ENCODE peak calls at places on chromosome 4, in ten cellular contexts. K is testis, M is suprapubic skin, A is A549, W is ovary, H is lower leg skin, S is IMR-90, N is heart left ventricle, Y is breast epithelium, V is GM12891. O is an unnamed sample.

GRCh38 chr4:150127757-150128156 is 49.5 kb downstream of the DCLK2 start:
- DNase-seq in K (no peak), M (no peak), A (no peak), W (no peak), H (no peak), S (peak; percentile 68), N (no peak), Y (no peak), V (no peak), O (no peak)

GRCh38 chr4:132498215-132498614 is 650.9 kb upstream of the PCDH10 start:
- DNase-seq in K (no peak), M (no peak), A (no peak), W (no peak), H (no peak), S (no peak), N (no peak), Y (no peak), V (no peak), O (no peak)

GRCh38 chr4:73593631-73594241 is 26.5 kb downstream of the RASSF6 start:
- DNase-seq in K (no peak), M (no peak), A (no peak), W (no peak), H (no peak), S (peak; percentile 49), N (no peak), Y (no peak), V (no peak), O (peak; percentile 2)

GRCh38 chr4:80610845-80611244 is 275.3 kb downstream of the CFAP299 start:
- DNase-seq in K (no peak), M (no peak), A (no peak), W (no peak), H (no peak), S (peak; percentile 67), N (no peak), Y (no peak), V (no peak), O (no peak)

GRCh38 chr4:28167411-28167810 is 1306.8 kb downstream of the STIM2 start:
- DNase-seq in K (no peak), M (no peak), A (no peak), W (no peak), H (no peak), S (no peak), N (no peak), Y (no peak), V (no peak), O (no peak)

GRCh38 chr4:90718926-90719325 is 591.7 kb downstream of the CCSER1 start:
- DNase-seq in K (no peak), M (no peak), A (no peak), W (no peak), H (no peak), S (no peak), N (no peak), Y (no peak), V (no peak), O (no peak)

GRCh38 chr4:25913056-25913850 is 767 bp upstream of the SMIM20 start:
- DNase-seq in K (peak; percentile 30), M (no peak), A (no peak), W (peak; percentile 64), H (peak; percentile 27), S (peak; percentile 47), N (peak; percentile 41), Y (no peak), V (peak; percentile 25), O (no peak)

GRCh38 chr4:183256756-183257385 is 63.2 kb downstream of the CLDN22 start:
- DNase-seq in K (peak; percentile 71), M (no peak), A (peak; percentile 36), W (peak; percentile 59), H (no peak), S (peak; percentile 54), N (peak; percentile 41), Y (no peak), V (peak; percentile 21), O (peak; percentile 74)

GRCh38 chr4:176981074-176981473 is 188.4 kb upstream of the VEGFC start:
- DNase-seq in K (no peak), M (no peak), A (no peak), W (no peak), H (no peak), S (no peak), N (no peak), Y (no peak), V (no peak), O (no peak)

GRCh38 chr4:182827981-182828677 is 89.1 kb downstream of the DCTD start:
- DNase-seq in K (no peak), M (no peak), A (no peak), W (no peak), H (no peak), S (no peak), N (no peak), Y (no peak), V (no peak), O (no peak)

GRCh38 chr4:5448286-5448685 is 260.1 kb downstream of the EVC2 start:
- DNase-seq in K (no peak), M (peak; percentile 43), A (no peak), W (no peak), H (no peak), S (no peak), N (no peak), Y (no peak), V (no peak), O (no peak)

GRCh38 chr4:37976513-37976912 is 16.3 kb downstream of the PTTG2 start:
- DNase-seq in K (no peak), M (no peak), A (no peak), W (no peak), H (no peak), S (no peak), N (no peak), Y (no peak), V (no peak), O (no peak)

GRCh38 chr4:17111959-17112659 is 213.7 kb upstream of the LDB2 start:
- DNase-seq in K (peak; percentile 58), M (no peak), A (no peak), W (no peak), H (no peak), S (no peak), N (no peak), Y (no peak), V (peak; percentile 2), O (peak; percentile 28)

GRCh38 chr4:48831532-48832015 is 686 bp downstream of the OCIAD1 start:
- DNase-seq in K (no peak), M (no peak), A (no peak), W (no peak), H (no peak), S (peak; percentile 16), N (no peak), Y (no peak), V (no peak), O (no peak)

GRCh38 chr4:37601527-37601926 is 84.6 kb downstream of the RELL1 start:
- DNase-seq in K (peak; percentile 21), M (no peak), A (no peak), W (no peak), H (no peak), S (peak; percentile 56), N (no peak), Y (no peak), V (no peak), O (no peak)

GRCh38 chr4:183727482-183727881 is 68.4 kb downstream of the TRAPPC11 start:
- DNase-seq in K (no peak), M (no peak), A (no peak), W (no peak), H (no peak), S (no peak), N (no peak), Y (no peak), V (no peak), O (no peak)

GRCh38 chr4:117064297-117064696 is 21.1 kb downstream of the TRAM1L1 start:
- DNase-seq in K (no peak), M (no peak), A (no peak), W (no peak), H (no peak), S (peak; percentile 7), N (no peak), Y (no peak), V (no peak), O (no peak)

GRCh38 chr4:56655209-56655626 is 25.9 kb downstream of the HOPX start:
- DNase-seq in K (peak; percentile 51), M (peak; percentile 79), A (no peak), W (peak; percentile 16), H (no peak), S (peak; percentile 12), N (no peak), Y (no peak), V (no peak), O (no peak)

GRCh38 chr4:187307131-187307530 is 583.5 kb upstream of the FAT1 start:
- DNase-seq in K (no peak), M (no peak), A (no peak), W (no peak), H (no peak), S (peak; percentile 48), N (no peak), Y (no peak), V (no peak), O (no peak)

DNA sequence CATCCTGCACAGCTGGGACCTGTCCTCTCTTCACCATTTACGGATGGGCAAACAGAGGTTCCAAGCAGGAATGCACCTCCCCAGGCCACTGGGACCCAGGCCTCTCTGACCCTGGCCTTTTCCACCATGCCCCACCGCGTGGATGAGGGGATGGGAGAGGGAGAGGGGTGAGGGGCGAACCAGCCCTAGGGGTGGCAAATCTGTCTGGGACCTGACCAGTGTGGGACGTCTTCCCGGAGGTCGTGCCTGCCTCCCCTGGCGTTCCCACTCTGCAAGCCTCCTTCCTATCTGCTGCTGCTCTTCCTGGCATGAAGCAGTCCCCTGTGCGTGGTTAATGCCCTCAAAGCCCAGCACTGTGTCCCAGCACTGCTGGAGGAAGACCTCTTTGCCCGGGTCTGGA is 35.9 kb downstream of the ABLIM2 start:
- DNase-seq in K (no peak), M (no peak), A (no peak), W (no peak), H (no peak), S (no peak), N (no peak), Y (no peak), V (no peak), O (no peak)
- TF ChIP-seq POLR2A in K (no peak), M (no peak), A (no peak), W (no peak), H (no peak), S (no peak), N (no peak), Y (no peak), V (no peak), O (no peak)

GRCh38 chr4:124275-125081 is at the start of gene ZNF718:
- DNase-seq in K (peak; percentile 98), M (peak; percentile 96), A (peak; percentile 89), W (peak; percentile 92), H (peak; percentile 94), S (peak; percentile 97), N (peak; percentile 95), Y (peak; percentile 95), V (peak; percentile 76), O (peak; percentile 86)
- TF ChIP-seq POLR2A in K (peak; percentile 41), M (peak; percentile 55), A (peak; percentile 33), W (peak; percentile 65), H (no peak), S (peak; percentile 79), N (peak; percentile 70), Y (peak; percentile 59), V (peak; percentile 95), O (peak; percentile 91)

GRCh38 chr4:127624176-127624575 is 8.6 kb upstream of the INTU start:
- DNase-seq in K (no peak), M (no peak), A (no peak), W (no peak), H (no peak), S (no peak), N (no peak), Y (no peak), V (no peak), O (no peak)
- TF ChIP-seq POLR2A in K (no peak), M (no peak), A (no peak), W (no peak), H (no peak), S (no peak), N (no peak), Y (no peak), V (no peak), O (no peak)

GRCh38 chr4:76585897-76586360 is 150.9 kb downstream of the SHROOM3 start:
- DNase-seq in K (peak; percentile 73), M (peak; percentile 88), A (peak; percentile 71), W (peak; percentile 41), H (peak; percentile 64), S (no peak), N (peak; percentile 79), Y (peak; percentile 97), V (no peak), O (no peak)
- TF ChIP-seq POLR2A in K (no peak), M (no peak), A (no peak), W (no peak), H (no peak), S (no peak), N (peak; percentile 38), Y (peak; percentile 65), V (no peak), O (no peak)

O was measured in erythroblast.